ENCODE peak calls at places on chromosome 14, in five cellular contexts. D is activated B cell treated with CpG ODN at 0.5 μM for 24 hours, W is stomach, R is foreskin fibroblast, A is upper lobe of right lung. P is an unnamed sample.
A peak's percentile ranks its signal among the peaks of the same experiment; 100 is the strongest.

GRCh38 chr14:41457393-41457792 is 149.3 kb upstream of the LRFN5 start:
- DNase-seq in D (no peak), R (no peak), W (no peak), A (no peak), P (no peak)

GRCh38 chr14:77040995-77041744 is 12.7 kb upstream of the IRF2BPL start:
- DNase-seq in W (no peak), R (no peak), A (no peak), D (no peak), P (no peak)

GRCh38 chr14:100658514-100658886 is 68.2 kb upstream of the DLK1 start:
- DNase-seq in R (no peak), A (no peak), W (no peak), D (no peak), P (no peak)

GRCh38 chr14:99475660-99476059 is 5.0 kb downstream of the SETD3 start:
- DNase-seq in W (no peak), R (no peak), D (no peak), A (no peak), P (no peak)

GRCh38 chr14:71891970-71892369 is 40.3 kb upstream of the RGS6 start:
- DNase-seq in A (no peak), D (no peak), R (no peak), W (no peak), P (no peak)

GRCh38 chr14:33432407-33433023 is 493.8 kb downstream of the NPAS3 start:
- DNase-seq in D (no peak), A (no peak), R (peak; percentile 10), W (no peak), P (no peak)

GRCh38 chr14:24196071-24197061 is 1.1 kb upstream of the TM9SF1 start:
- DNase-seq in A (no peak), D (no peak), R (no peak), W (no peak), P (no peak)

GRCh38 chr14:33715223-33715528 is 235.7 kb downstream of the EGLN3 start:
- DNase-seq in W (no peak), D (no peak), R (no peak), A (no peak), P (no peak)

GRCh38 chr14:21724115-21724973 is 50.7 kb upstream of the OR4E1 start:
- DNase-seq in A (no peak), R (no peak), W (no peak), D (no peak), P (no peak)

GRCh38 chr14:50821471-50822464 is 9.2 kb downstream of the NIN start:
- DNase-seq in D (no peak), A (peak; percentile 76), W (peak; percentile 41), R (no peak), P (no peak)

GRCh38 chr14:104582649-104583048 is 3.1 kb downstream of the C14orf180 start:
- DNase-seq in W (peak; percentile 68), D (no peak), R (no peak), A (no peak), P (no peak)

GRCh38 chr14:99270491-99271287 is 1.3 kb downstream of the BCL11B start:
- DNase-seq in D (no peak), R (no peak), W (no peak), A (no peak), P (no peak)

GRCh38 chr14:32513571-32514009 is 184.5 kb downstream of the AKAP6 start:
- DNase-seq in A (no peak), W (no peak), D (no peak), R (no peak), P (no peak)

GRCh38 chr14:77045570-77045890 is 17.0 kb upstream of the IRF2BPL start:
- DNase-seq in A (peak; percentile 80), D (no peak), R (no peak), W (peak; percentile 81), P (no peak)

DNA sequence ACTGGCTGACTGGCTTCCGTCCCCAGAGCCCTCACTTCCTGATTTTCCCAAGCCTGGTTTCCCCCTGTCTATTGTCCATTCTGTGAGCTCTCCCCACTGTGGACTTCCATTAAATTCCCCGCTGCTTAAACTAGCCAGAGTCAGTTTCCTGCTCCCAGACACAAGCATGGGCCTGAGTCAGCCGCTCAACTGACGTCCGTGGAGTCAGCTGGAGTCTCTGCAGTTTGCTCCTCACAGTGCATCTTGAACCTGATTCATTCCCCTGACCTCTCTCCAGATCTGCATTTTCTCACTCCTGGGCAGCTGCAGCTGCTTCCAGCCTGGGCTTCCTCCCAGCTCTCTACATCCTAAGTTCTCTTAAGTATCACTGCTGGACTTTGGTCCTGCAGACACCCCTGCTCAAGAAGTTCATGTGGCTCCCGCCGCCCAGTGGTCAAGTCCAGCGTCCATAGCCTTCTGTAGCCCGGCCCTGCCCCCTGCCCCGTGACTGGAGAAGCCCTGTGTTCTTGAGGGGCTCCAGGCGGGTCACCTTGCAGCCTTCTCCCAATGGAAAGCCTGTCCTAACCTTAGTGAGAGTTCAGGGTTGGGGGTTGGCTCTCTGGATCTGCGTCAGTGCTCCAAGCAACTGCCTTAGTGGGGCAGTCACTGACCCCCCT is 20.0 kb downstream of the NFKBIA start:
- DNase-seq in R (peak; percentile 96), W (no peak), A (no peak), D (no peak), P (no peak)
- TF ChIP-seq CTCF in R (peak; percentile 21), W (no peak), A (peak; percentile 12), D (no peak), P (peak; percentile 24)

DNA sequence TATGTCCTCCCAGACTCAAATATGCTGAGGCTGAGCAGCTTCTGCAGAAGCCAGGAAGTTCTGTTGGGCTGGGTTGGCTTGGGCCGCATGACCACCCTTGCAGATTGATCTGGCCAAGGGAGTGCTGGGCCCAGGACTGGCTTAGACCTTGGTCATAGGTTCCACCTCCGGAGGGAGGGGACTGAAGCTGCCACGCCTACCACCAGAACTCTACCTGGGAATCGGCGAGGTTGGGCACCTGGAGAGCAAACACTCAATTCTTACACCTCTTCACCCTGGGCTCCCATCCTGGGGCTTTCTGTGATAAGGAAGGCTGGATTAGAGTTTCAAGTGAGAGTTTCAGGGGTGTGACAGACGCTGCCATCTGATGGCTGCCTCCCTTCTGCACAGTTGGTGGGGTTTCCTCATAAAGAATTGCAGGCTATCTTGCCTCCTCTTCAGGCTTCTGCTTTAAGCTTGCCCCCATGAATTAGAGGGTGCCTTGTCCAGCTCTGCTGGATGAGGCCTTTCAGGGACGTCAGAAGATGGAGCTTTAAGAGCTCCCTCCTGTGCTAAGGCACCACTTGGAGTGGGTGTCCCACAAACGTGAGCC is 5.8 kb downstream of the SLC24A4 start:
- DNase-seq in W (no peak), R (no peak), A (no peak), D (no peak), P (no peak)
- TF ChIP-seq CTCF in W (no peak), R (no peak), A (no peak), D (no peak), P (peak; percentile 30)

DNA sequence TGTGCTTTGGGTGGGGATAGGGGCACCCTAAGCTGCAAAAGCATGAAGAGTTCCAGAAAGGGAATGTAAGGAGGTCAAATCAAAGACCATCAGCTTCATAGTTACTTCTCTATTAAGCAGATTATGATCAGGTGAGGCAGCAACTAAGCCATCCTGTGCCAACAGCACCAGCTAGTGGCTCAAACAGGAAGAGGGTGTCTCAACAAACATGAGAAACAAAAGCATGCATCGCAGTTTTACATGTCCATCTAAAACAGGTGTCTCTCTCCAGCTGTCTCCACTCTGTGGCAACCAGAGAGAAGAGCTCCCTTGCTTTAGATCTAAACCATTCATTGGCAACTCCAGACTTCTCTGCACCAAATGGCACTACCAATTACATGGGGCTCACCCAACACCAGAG is 52.9 kb downstream of the ACTN1 start:
- DNase-seq in W (no peak), D (no peak), A (no peak), R (no peak), P (no peak)
- TF ChIP-seq CTCF in W (no peak), D (no peak), A (peak; percentile 10), R (peak; percentile 40), P (peak; percentile 73)

DNA sequence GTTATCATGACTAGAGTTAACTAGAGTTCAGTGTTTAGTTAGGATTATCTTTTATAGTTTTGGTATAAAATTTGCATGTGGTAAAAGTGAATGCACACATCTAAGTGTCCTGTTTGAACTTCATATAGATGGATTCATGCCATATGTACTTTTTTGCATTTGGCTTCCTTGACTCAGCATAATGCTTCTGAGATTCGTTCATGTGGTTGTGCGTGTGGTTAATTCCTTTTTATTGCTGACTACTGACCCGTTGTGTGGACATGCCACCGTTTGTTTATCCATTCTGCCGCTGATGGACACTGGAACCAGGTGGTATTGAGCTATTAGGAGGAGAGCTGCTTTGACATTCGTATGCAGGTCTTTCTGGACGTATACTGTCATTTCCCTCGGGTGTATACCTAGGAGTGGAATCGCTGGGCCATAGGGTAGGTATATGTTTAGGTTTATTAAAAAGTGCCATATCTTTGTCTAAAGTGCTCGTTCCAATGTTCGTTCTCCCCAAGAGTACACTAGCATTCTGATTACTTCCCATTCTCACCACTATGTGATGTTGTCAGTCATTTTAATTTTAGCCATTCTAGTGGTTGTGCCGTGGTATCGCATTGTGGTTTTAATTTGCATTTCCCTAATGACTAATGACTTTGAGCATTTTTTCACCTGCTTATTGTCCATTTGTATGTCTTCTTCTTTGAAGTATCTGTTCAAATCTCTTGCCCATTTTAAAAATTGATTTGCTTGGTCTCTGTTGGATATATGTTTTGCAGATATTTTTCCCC is 37.7 kb downstream of the RIN3 start:
- DNase-seq in W (no peak), R (no peak), A (no peak), D (no peak), P (no peak)
- TF ChIP-seq CTCF in W (peak; percentile 7), R (no peak), A (peak; percentile 15), D (no peak), P (no peak)

GRCh38 chr14:103500148-103500990 is 22.3 kb downstream of the CKB start:
- DNase-seq in R (peak; percentile 78), W (peak; percentile 94), A (peak; percentile 93), D (peak; percentile 60), P (no peak)

GRCh38 chr14:103496776-103497175 is 25.9 kb downstream of the CKB start:
- DNase-seq in R (peak; percentile 21), A (no peak), W (no peak), D (no peak), P (no peak)

GRCh38 chr14:103501041-103501870 is 21.4 kb downstream of the CKB start:
- DNase-seq in R (no peak), D (no peak), W (no peak), A (no peak), P (no peak)

GRCh38 chr14:103501921-103502669 is 20.5 kb downstream of the CKB start:
- DNase-seq in W (no peak), A (no peak), R (no peak), D (no peak), P (no peak)

GRCh38 chr14:103499709-103500108 is 22.9 kb downstream of the CKB start:
- DNase-seq in D (no peak), W (no peak), A (no peak), R (no peak), P (no peak)
- TF ChIP-seq CTCF in D (no peak), W (no peak), A (no peak), R (no peak), P (no peak)

GRCh38 chr14:89845346-89845745 is 109.2 kb downstream of the EFCAB11 start:
- DNase-seq in A (no peak), W (no peak), R (peak; percentile 69), D (no peak), P (no peak)

GRCh38 chr14:89844508-89844907 is 110.0 kb downstream of the EFCAB11 start:
- DNase-seq in D (no peak), R (no peak), A (no peak), W (no peak), P (no peak)

GRCh38 chr14:89849931-89850330 is 104.6 kb downstream of the EFCAB11 start:
- DNase-seq in A (no peak), D (no peak), W (no peak), R (peak; percentile 45), P (no peak)

GRCh38 chr14:89851031-89851430 is 103.5 kb downstream of the EFCAB11 start:
- DNase-seq in W (no peak), A (no peak), D (no peak), R (no peak), P (no peak)

GRCh38 chr14:89848165-89848564 is 106.4 kb downstream of the EFCAB11 start:
- DNase-seq in R (no peak), D (no peak), A (no peak), W (no peak), P (no peak)
- TF ChIP-seq CTCF in R (peak; percentile 59), D (no peak), A (peak; percentile 14), W (no peak), P (peak; percentile 85)

GRCh38 chr14:74400328-74400727 is 25.7 kb downstream of the SYNDIG1L start:
- DNase-seq in D (no peak), W (no peak), R (peak; percentile 19), A (no peak), P (no peak)
- TF ChIP-seq CTCF in D (no peak), W (no peak), R (peak; percentile 20), A (no peak), P (peak; percentile 43)